ENCODE peak calls at places on chromosome 7, in six cellular contexts. One of them, this sample, is unnamed.
A peak's percentile ranks its signal among the peaks of the same experiment; 100 is the strongest.

GRCh38 chr7:78363866-78364265 is 565.3 kb downstream of the PHTF2 start:
- DNase-seq in heart left ventricle: no peak
- DNase-seq in Peyer's patch: no peak
- DNase-seq in PC-9: no peak
- DNase-seq in lower leg skin: no peak
- DNase-seq in suprapubic skin: no peak
- DNase-seq in this sample: no peak

GRCh38 chr7:30027065-30027456 is 559 bp upstream of the FKBP14 start:
- DNase-seq in heart left ventricle: no peak
- DNase-seq in Peyer's patch: no peak
- DNase-seq in PC-9: peak; percentile 84
- DNase-seq in lower leg skin: no peak
- DNase-seq in suprapubic skin: no peak
- DNase-seq in this sample: no peak

GRCh38 chr7:126790763-126791162 is 462.0 kb downstream of the GRM8 start:
- DNase-seq in heart left ventricle: no peak
- DNase-seq in Peyer's patch: no peak
- DNase-seq in PC-9: no peak
- DNase-seq in lower leg skin: no peak
- DNase-seq in suprapubic skin: no peak
- DNase-seq in this sample: no peak

GRCh38 chr7:22210355-22210754 is 146.6 kb downstream of the RAPGEF5 start:
- DNase-seq in heart left ventricle: no peak
- DNase-seq in Peyer's patch: no peak
- DNase-seq in PC-9: no peak
- DNase-seq in lower leg skin: no peak
- DNase-seq in suprapubic skin: no peak
- DNase-seq in this sample: no peak

GRCh38 chr7:107622429-107622828 is 38.2 kb upstream of the SLC26A4 start:
- DNase-seq in heart left ventricle: no peak
- DNase-seq in Peyer's patch: no peak
- DNase-seq in PC-9: peak; percentile 86
- DNase-seq in lower leg skin: no peak
- DNase-seq in suprapubic skin: no peak
- DNase-seq in this sample: no peak

GRCh38 chr7:152974577-152974976 is 215.0 kb downstream of the ACTR3B start:
- DNase-seq in heart left ventricle: no peak
- DNase-seq in Peyer's patch: no peak
- DNase-seq in PC-9: no peak
- DNase-seq in lower leg skin: no peak
- DNase-seq in suprapubic skin: no peak
- DNase-seq in this sample: no peak

GRCh38 chr7:35985126-35985754 is 167.8 kb upstream of the EEPD1 start:
- DNase-seq in heart left ventricle: peak; percentile 84
- DNase-seq in Peyer's patch: peak; percentile 82
- DNase-seq in PC-9: peak; percentile 57
- DNase-seq in lower leg skin: peak; percentile 96
- DNase-seq in suprapubic skin: peak; percentile 92
- DNase-seq in this sample: peak; percentile 81

GRCh38 chr7:73701357-73701995 is 18.0 kb downstream of the STX1A start:
- DNase-seq in heart left ventricle: no peak
- DNase-seq in Peyer's patch: peak; percentile 86
- DNase-seq in PC-9: peak; percentile 32
- DNase-seq in lower leg skin: no peak
- DNase-seq in suprapubic skin: no peak
- DNase-seq in this sample: no peak

GRCh38 chr7:98978672-98979071 is 100.3 kb downstream of the TRRAP start:
- DNase-seq in heart left ventricle: no peak
- DNase-seq in Peyer's patch: no peak
- DNase-seq in PC-9: no peak
- DNase-seq in lower leg skin: peak; percentile 80
- DNase-seq in suprapubic skin: no peak
- DNase-seq in this sample: peak; percentile 22

GRCh38 chr7:50832744-50833143 is 50.0 kb upstream of the GRB10 start:
- DNase-seq in heart left ventricle: no peak
- DNase-seq in Peyer's patch: no peak
- DNase-seq in PC-9: peak; percentile 98
- DNase-seq in lower leg skin: no peak
- DNase-seq in suprapubic skin: no peak
- DNase-seq in this sample: no peak

GRCh38 chr7:94239661-94240234 is 154.9 kb upstream of the COL1A2 start:
- DNase-seq in heart left ventricle: peak; percentile 33
- DNase-seq in Peyer's patch: no peak
- DNase-seq in PC-9: no peak
- DNase-seq in lower leg skin: no peak
- DNase-seq in suprapubic skin: no peak
- DNase-seq in this sample: no peak

GRCh38 chr7:128425851-128426250 is 16.1 kb upstream of the IMPDH1 start:
- DNase-seq in heart left ventricle: peak; percentile 66
- DNase-seq in Peyer's patch: peak; percentile 78
- DNase-seq in PC-9: no peak
- DNase-seq in lower leg skin: peak; percentile 94
- DNase-seq in suprapubic skin: no peak
- DNase-seq in this sample: no peak

GRCh38 chr7:128431221-128431620 is 21.4 kb upstream of the IMPDH1 start:
- DNase-seq in heart left ventricle: peak; percentile 53
- DNase-seq in Peyer's patch: no peak
- DNase-seq in PC-9: peak; percentile 75
- DNase-seq in lower leg skin: no peak
- DNase-seq in suprapubic skin: no peak
- DNase-seq in this sample: no peak

GRCh38 chr7:128431754-128432153 is 22.0 kb upstream of the IMPDH1 start:
- DNase-seq in heart left ventricle: no peak
- DNase-seq in Peyer's patch: no peak
- DNase-seq in PC-9: no peak
- DNase-seq in lower leg skin: no peak
- DNase-seq in suprapubic skin: no peak
- DNase-seq in this sample: no peak

GRCh38 chr7:128427289-128427891 is 17.6 kb upstream of the IMPDH1 start:
- DNase-seq in heart left ventricle: no peak
- DNase-seq in Peyer's patch: no peak
- DNase-seq in PC-9: peak; percentile 45
- DNase-seq in lower leg skin: peak; percentile 72
- DNase-seq in suprapubic skin: no peak
- DNase-seq in this sample: no peak

GRCh38 chr7:128430207-128430606 is 20.4 kb upstream of the IMPDH1 start:
- DNase-seq in heart left ventricle: no peak
- DNase-seq in Peyer's patch: no peak
- DNase-seq in PC-9: no peak
- DNase-seq in lower leg skin: no peak
- DNase-seq in suprapubic skin: no peak
- DNase-seq in this sample: no peak
- TF ChIP-seq CTCF in heart left ventricle: no peak
- TF ChIP-seq CTCF in Peyer's patch: peak; percentile 5
- TF ChIP-seq CTCF in PC-9: no peak
- TF ChIP-seq CTCF in lower leg skin: no peak
- TF ChIP-seq CTCF in suprapubic skin: no peak
- TF ChIP-seq CTCF in this sample: no peak

GRCh38 chr7:34928052-34928451 is 109.2 kb downstream of the DPY19L1 start:
- DNase-seq in heart left ventricle: peak; percentile 36
- DNase-seq in Peyer's patch: peak; percentile 53
- DNase-seq in PC-9: no peak
- DNase-seq in lower leg skin: no peak
- DNase-seq in suprapubic skin: no peak
- DNase-seq in this sample: no peak
- TF ChIP-seq CTCF in heart left ventricle: peak; percentile 56
- TF ChIP-seq CTCF in Peyer's patch: no peak
- TF ChIP-seq CTCF in PC-9: peak; percentile 71
- TF ChIP-seq CTCF in lower leg skin: no peak
- TF ChIP-seq CTCF in suprapubic skin: no peak
- TF ChIP-seq CTCF in this sample: no peak

GRCh38 chr7:100044719-100045118 is 4.9 kb upstream of the ZSCAN21 start:
- DNase-seq in heart left ventricle: no peak
- DNase-seq in Peyer's patch: no peak
- DNase-seq in PC-9: no peak
- DNase-seq in lower leg skin: no peak
- DNase-seq in suprapubic skin: no peak
- DNase-seq in this sample: no peak
- TF ChIP-seq CTCF in heart left ventricle: no peak
- TF ChIP-seq CTCF in Peyer's patch: peak; percentile 33
- TF ChIP-seq CTCF in PC-9: no peak
- TF ChIP-seq CTCF in lower leg skin: no peak
- TF ChIP-seq CTCF in suprapubic skin: no peak
- TF ChIP-seq CTCF in this sample: no peak

GRCh38 chr7:128031901-128032604 is 816 bp upstream of the LRRC4 start:
- DNase-seq in heart left ventricle: peak; percentile 55
- DNase-seq in Peyer's patch: peak; percentile 59
- DNase-seq in PC-9: no peak
- DNase-seq in lower leg skin: no peak
- DNase-seq in suprapubic skin: no peak
- DNase-seq in this sample: no peak
- TF ChIP-seq CTCF in heart left ventricle: peak; percentile 27
- TF ChIP-seq CTCF in Peyer's patch: peak; percentile 18
- TF ChIP-seq CTCF in PC-9: no peak
- TF ChIP-seq CTCF in lower leg skin: no peak
- TF ChIP-seq CTCF in suprapubic skin: no peak
- TF ChIP-seq CTCF in this sample: no peak

DNA sequence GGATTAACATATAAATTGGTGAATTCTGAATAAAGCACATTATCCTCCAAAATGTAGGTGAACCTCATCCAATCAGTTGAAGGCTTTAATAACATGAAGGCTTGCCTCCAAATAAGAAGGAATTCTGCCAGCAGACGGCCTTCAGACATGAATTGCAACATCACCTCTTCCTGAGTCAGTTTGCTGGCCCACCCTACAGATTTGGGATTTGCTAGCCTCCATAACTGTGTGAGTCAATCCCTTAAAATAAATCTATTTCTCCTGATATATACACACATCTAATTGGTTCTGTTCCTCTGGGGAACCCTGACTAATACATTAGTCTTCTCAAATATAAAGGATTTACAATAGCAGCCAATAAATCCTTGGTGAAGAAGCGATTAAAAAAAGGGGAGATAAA is 34.8 kb upstream of the OSBPL3 start:
- DNase-seq in heart left ventricle: no peak
- DNase-seq in Peyer's patch: no peak
- DNase-seq in PC-9: no peak
- DNase-seq in lower leg skin: no peak
- DNase-seq in suprapubic skin: no peak
- DNase-seq in this sample: no peak
- TF ChIP-seq CTCF in heart left ventricle: no peak
- TF ChIP-seq CTCF in Peyer's patch: no peak
- TF ChIP-seq CTCF in PC-9: no peak
- TF ChIP-seq CTCF in lower leg skin: no peak
- TF ChIP-seq CTCF in suprapubic skin: no peak
- TF ChIP-seq CTCF in this sample: no peak